ENCODE peak calls at places on chromosomes 3 and 15, in seven cellular contexts. V is GM13977; K is ureter; Y is KG1; N is stimulated activated CD4-positive, alpha-beta T cell treated with anti-CD3 and anti-CD28 coated beads, Interleukin-12 subunit alpha, Interleukin-12 subunit beta, amount 100 ng/mL, for 48 hours; X is HTR-8/SVneo; R is EL. T is an unnamed sample.

GRCh38 chr3:173584834-173585831 is 187.6 kb downstream of the NLGN1 start:
- DNase-seq in Y (no peak), R (peak), V (no peak), X (peak), K (peak), N (no peak), T (no peak)

GRCh38 chr3:172680684-172681083 is 30.2 kb downstream of the NCEH1 start:
- DNase-seq in X (no peak), K (no peak), N (no peak), R (peak), Y (no peak), V (no peak), T (no peak)

GRCh38 chr15:85865070-85865684 is 70.5 kb upstream of the KLHL25 start:
- DNase-seq in V (peak), Y (no peak), K (no peak), R (peak), N (no peak), X (peak), T (no peak)

GRCh38 chr3:43286886-43287301 is 554 bp downstream of the SNRK start:
- DNase-seq in Y (peak), K (no peak), R (peak), V (peak), N (peak), X (no peak), T (no peak)

GRCh38 chr15:49987198-49987785 is 131.7 kb downstream of the ATP8B4 start:
- DNase-seq in X (no peak), K (no peak), N (no peak), Y (no peak), V (no peak), R (no peak), T (no peak)

GRCh38 chr15:33026614-33027013 is 167.9 kb downstream of the FMN1 start:
- DNase-seq in Y (no peak), N (no peak), R (no peak), X (no peak), K (no peak), V (no peak), T (no peak)

GRCh38 chr3:138051946-138052802 is 42.2 kb downstream of the CLDN18 start:
- DNase-seq in R (peak), K (no peak), V (peak), Y (peak), N (no peak), X (peak), T (no peak)

GRCh38 chr3:157436583-157437300 is at the start of gene PTX3:
- DNase-seq in V (peak), N (no peak), X (peak), R (peak), Y (peak), K (peak), T (no peak)

GRCh38 chr3:115626711-115627110 is 3.4 kb downstream of the GAP43 start:
- DNase-seq in V (no peak), K (no peak), X (no peak), N (no peak), R (no peak), Y (no peak), T (no peak)

GRCh38 chr15:34223904-34224596 is 766 bp upstream of the EMC4 start:
- DNase-seq in X (no peak), Y (no peak), K (no peak), N (no peak), R (no peak), V (no peak), T (no peak)

GRCh38 chr3:194994551-194994981 is 276.4 kb downstream of the XXYLT1 start:
- DNase-seq in K (peak), V (no peak), N (no peak), X (no peak), Y (no peak), R (no peak), T (peak)

GRCh38 chr15:78070049-78070698 is 7.3 kb downstream of the TBC1D2B start:
- DNase-seq in N (no peak), R (no peak), V (no peak), X (no peak), K (no peak), Y (no peak), T (no peak)